ENCODE peak calls at places on chromosome 3, in five cellular contexts. E, K, Q, B and L are unnamed samples.

GRCh38 chr3:120021523-120021922 is 72.7 kb downstream of the GSK3B start:
- DNase-seq in E (no peak), K (no peak), Q (peak; percentile 50), B (no peak), L (no peak)

GRCh38 chr3:144437989-144438388 is 466.4 kb downstream of the DIPK2A start:
- DNase-seq in E (no peak), K (no peak), Q (no peak), B (peak; percentile 76), L (no peak)

GRCh38 chr3:40079845-40080240 is 229.7 kb upstream of the EIF1B start:
- DNase-seq in E (no peak), K (no peak), Q (peak; percentile 74), B (no peak), L (peak; percentile 28)

GRCh38 chr3:39752751-39753150 is 56.7 kb upstream of the MYRIP start:
- DNase-seq in E (no peak), K (no peak), Q (peak; percentile 21), B (no peak), L (peak; percentile 38)

GRCh38 chr3:57575966-57576610 is 20.0 kb downstream of the PDE12 start:
- DNase-seq in E (no peak), K (no peak), Q (no peak), B (no peak), L (no peak)

GRCh38 chr3:136070953-136071949 is 105.7 kb downstream of the PPP2R3A start:
- DNase-seq in E (peak; percentile 73), K (no peak), Q (peak; percentile 66), B (peak; percentile 6), L (peak; percentile 71)

GRCh38 chr3:22713936-22714335 is 489.2 kb upstream of the UBE2E2 start:
- DNase-seq in E (no peak), K (no peak), Q (peak; percentile 40), B (no peak), L (peak; percentile 92)

GRCh38 chr3:156519758-156520162 is 35.2 kb downstream of the SSR3 start:
- DNase-seq in E (no peak), K (no peak), Q (no peak), B (peak; percentile 24), L (no peak)

GRCh38 chr3:5123937-5124336 is 1.8 kb downstream of the ARL8B start:
- DNase-seq in E (no peak), K (no peak), Q (no peak), B (no peak), L (no peak)

GRCh38 chr3:16728762-16729745 is 123.8 kb upstream of the DAZL start:
- DNase-seq in E (no peak), K (no peak), Q (peak; percentile 81), B (no peak), L (peak; percentile 68)

GRCh38 chr3:4888913-4889846 is 90.1 kb upstream of the BHLHE40 start:
- DNase-seq in E (no peak), K (no peak), Q (no peak), B (peak; percentile 79), L (peak; percentile 59)

DNA sequence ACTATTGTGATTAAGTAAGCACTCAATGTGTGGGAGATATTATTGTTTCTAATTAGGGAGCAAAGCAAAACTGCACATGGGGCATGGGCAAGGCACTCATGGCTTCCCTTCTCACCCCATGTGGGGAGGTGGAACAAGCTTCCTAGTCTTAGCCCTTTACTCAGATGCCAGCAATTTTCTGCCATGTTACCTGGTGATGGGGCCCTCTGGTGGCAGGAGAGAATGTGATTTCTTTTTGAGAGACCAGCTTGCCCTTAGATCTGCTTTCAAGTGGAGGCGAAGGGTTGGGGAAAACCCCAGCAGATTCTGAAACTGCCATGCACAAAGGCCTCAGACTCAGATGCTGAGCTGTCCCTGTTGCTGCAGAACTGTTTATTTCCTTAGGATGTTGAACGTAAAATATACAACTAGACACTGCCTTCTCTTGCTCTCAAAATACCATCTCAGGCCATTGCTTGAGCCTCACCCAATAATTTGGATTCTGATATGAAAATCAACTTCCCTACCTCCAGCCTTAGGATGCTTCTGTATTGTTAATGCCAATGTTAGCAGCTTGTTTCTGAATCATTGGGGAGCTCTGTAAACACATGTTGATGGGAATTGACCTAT is 130.2 kb upstream of the TPRG1 start:
- DNase-seq in E (no peak), K (peak; percentile 42), Q (peak; percentile 13), B (peak; percentile 87), L (peak; percentile 52)
- TF ChIP-seq CTCF in E (peak; percentile 53), K (peak; percentile 47), Q (peak; percentile 24), B (peak; percentile 68), L (peak; percentile 44)

DNA sequence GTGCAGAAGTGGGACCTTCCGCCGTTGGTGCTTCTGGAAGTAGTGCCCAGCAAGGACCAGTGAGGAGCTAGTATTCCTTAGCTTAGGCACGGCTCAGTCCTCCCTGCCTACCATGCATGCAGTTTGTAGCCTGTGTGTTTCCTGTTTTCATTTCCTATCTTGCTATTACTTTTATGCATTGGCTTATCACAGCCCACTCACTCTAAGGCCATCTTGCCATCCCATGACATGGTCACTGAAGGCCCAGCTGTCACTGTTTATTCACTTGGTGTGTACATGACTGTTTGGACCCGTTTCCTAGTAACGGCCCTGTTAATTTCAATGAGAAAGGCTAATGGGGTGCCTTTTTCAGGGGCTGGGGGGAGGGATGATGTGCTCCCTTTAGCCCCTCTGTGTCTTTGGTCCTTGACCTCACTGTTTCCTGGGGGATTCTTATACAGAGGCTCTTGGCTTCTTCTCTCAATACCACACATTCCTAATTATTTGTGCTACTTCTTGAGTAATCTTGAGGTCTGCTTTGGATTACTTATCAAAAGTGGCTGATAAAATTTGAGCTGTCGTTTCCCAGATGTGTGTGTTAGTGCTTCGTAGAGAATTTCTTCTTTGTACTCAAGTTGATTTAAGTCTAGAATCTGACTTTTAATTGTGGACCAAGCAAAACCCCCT is 24.5 kb upstream of the TRAK1 start:
- DNase-seq in E (no peak), K (no peak), Q (peak; percentile 88), B (peak; percentile 67), L (peak; percentile 88)
- H3K4me3 ChIP-seq in E (no peak overlapping the region), K (no peak overlapping the region), Q (no peak overlapping the region), B (peak overlapping the region; percentile 34), L (no peak overlapping the region)

GRCh38 chr3:36700537-36701248 is 63.7 kb downstream of the DCLK3 start:
- DNase-seq in E (peak; percentile 37), K (peak; percentile 41), Q (peak; percentile 88), B (peak; percentile 69), L (peak; percentile 83)

GRCh38 chr3:36704280-36704679 is 60.1 kb downstream of the DCLK3 start:
- DNase-seq in E (no peak), K (no peak), Q (no peak), B (no peak), L (no peak)

GRCh38 chr3:36698314-36698713 is 66.0 kb downstream of the DCLK3 start:
- DNase-seq in E (no peak), K (no peak), Q (no peak), B (no peak), L (no peak)

GRCh38 chr3:36701903-36702374 is 62.4 kb downstream of the DCLK3 start:
- DNase-seq in E (no peak), K (no peak), Q (peak; percentile 95), B (no peak), L (peak; percentile 95)

DNA sequence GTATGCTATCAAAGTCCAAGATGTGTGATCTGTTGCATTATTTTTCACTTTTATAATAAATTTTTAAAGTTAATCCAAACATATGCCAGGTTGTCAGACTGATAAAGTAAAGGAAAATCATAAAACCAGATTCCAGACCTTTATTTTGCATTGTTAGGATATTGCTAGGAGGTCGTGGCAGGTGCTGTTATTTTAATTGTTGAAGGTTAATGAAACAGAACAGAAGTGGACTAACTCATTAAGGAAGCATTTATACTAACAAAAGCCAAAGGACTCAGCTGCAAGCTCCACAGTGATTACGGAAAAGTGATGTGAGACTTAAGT is 63.1 kb downstream of the DCLK3 start:
- DNase-seq in E (no peak), K (no peak), Q (no peak), B (no peak), L (no peak)
- TF ChIP-seq CTCF in E (no peak), K (no peak), Q (no peak), B (no peak), L (no peak)

GRCh38 chr3:178536271-178537079 is at the start of gene KCNMB2:
- DNase-seq in E (no peak), K (no peak), Q (peak; percentile 6), B (peak; percentile 41), L (peak; percentile 18)
- H3K4me3 ChIP-seq in E (peak within 1 kb of the TSS; percentile 53), K (no peak within 1 kb of the TSS), Q (peak within 1 kb of the TSS; percentile 19), B (peak within 1 kb of the TSS; percentile 60), L (no peak within 1 kb of the TSS)